ENCODE peak calls at places on chromosomes 11 and 22, in eight cellular contexts. D is upper lobe of right lung, Z is cardiac muscle cell, X is left ventricle myocardium inferior, Q is right lobe of liver, F is heart left ventricle, R is mammary epithelial cell, S is colonic mucosa. Y is an unnamed sample. For H3K36me3, the result is how much of the 10 kb centered on the place peaks cover.

GRCh38 chr11:67500818-67501584 is 4.2 kb downstream of the PITPNM1 start:
- DNase-seq in X (no peak), D (no peak), R (no peak), S (no peak), F (no peak), Z (no peak), Q (no peak), Y (no peak)

GRCh38 chr22:43207849-43208702 is 21.1 kb upstream of the TTLL12 start:
- DNase-seq in Q (no peak), S (no peak), Z (no peak), D (no peak), F (no peak), R (no peak), X (no peak), Y (no peak)

GRCh38 chr11:114059984-114060401 is 482 bp downstream of the ZBTB16 start:
- DNase-seq in D (no peak), R (peak), X (peak), S (peak), Z (peak), F (no peak), Q (peak), Y (no peak)

GRCh38 chr11:86740628-86741488 is 59.5 kb upstream of the PRSS23 start:
- DNase-seq in X (no peak), F (peak), Z (peak), R (peak), D (no peak), S (peak), Q (peak), Y (no peak)

GRCh38 chr11:34243620-34244493 is 114.0 kb downstream of the ABTB2 start:
- DNase-seq in Q (peak), Z (peak), R (peak), X (no peak), F (no peak), S (peak), D (no peak), Y (no peak)

GRCh38 chr11:83151274-83151977 is 5.5 kb upstream of the PCF11 start:
- DNase-seq in D (no peak), Q (no peak), Z (no peak), X (no peak), F (no peak), R (peak), S (peak), Y (no peak)

GRCh38 chr22:37196539-37197450 is 8.7 kb upstream of the C1QTNF6 start:
- DNase-seq in S (peak), Q (peak), X (peak), R (peak), D (peak), Z (peak), F (peak), Y (peak)

GRCh38 chr11:131668867-131669780 is 298.7 kb downstream of the NTM start:
- DNase-seq in R (peak), F (no peak), D (no peak), X (no peak), Z (peak), S (peak), Q (peak), Y (no peak)

GRCh38 chr11:125347261-125347585 is 148.8 kb downstream of the FEZ1 start:
- DNase-seq in Q (no peak), X (no peak), R (no peak), S (no peak), Z (no peak), F (no peak), D (peak), Y (peak)

GRCh38 chr11:125910450-125910849 is 6.1 kb downstream of the DDX25 start:
- DNase-seq in D (no peak), X (no peak), F (no peak), Q (no peak), Z (no peak), R (no peak), S (no peak), Y (no peak)

GRCh38 chr22:37560682-37561208 is 465 bp downstream of the CDC42EP1 start:
- DNase-seq in R (no peak), X (peak), S (no peak), Z (peak), F (peak), Q (peak), D (peak), Y (no peak)

GRCh38 chr11:65422104-65422632 is 430 bp upstream of the NEAT1 start:
- DNase-seq in S (peak), R (peak), F (peak), Q (peak), Z (peak), D (peak), X (peak), Y (peak)

GRCh38 chr11:34351051-34351450 is 6.8 kb downstream of the ABTB2 start:
- DNase-seq in Q (no peak), Z (no peak), X (no peak), D (no peak), F (no peak), R (no peak), S (no peak), Y (no peak)

GRCh38 chr11:124718801-124719200 is 20.9 kb upstream of the NRGN start:
- DNase-seq in S (no peak), F (no peak), D (no peak), R (no peak), Q (no peak), Z (no peak), X (no peak), Y (no peak)

GRCh38 chr11:129785383-129786111 is 30.1 kb upstream of the TMEM45B start:
- DNase-seq in D (no peak), Z (peak), X (no peak), S (no peak), F (no peak), R (peak), Q (no peak), Y (no peak)

GRCh38 chr11:80815752-80816453 is 1375.1 kb upstream of the TENM4 start:
- DNase-seq in Q (no peak), F (no peak), Z (peak), D (no peak), R (peak), X (no peak), S (no peak), Y (no peak)

GRCh38 chr22:33524511-33525270 is 395.6 kb downstream of the LARGE1 start:
- DNase-seq in R (no peak), X (no peak), Z (no peak), S (no peak), D (no peak), F (no peak), Q (no peak), Y (no peak)

GRCh38 chr22:32839776-32840571 is 38.5 kb downstream of the TIMP3 start:
- DNase-seq in Q (no peak), R (no peak), S (no peak), Z (peak), D (no peak), F (peak), X (peak), Y (no peak)

GRCh38 chr11:1293619-1294015 is 15.8 kb downstream of the TOLLIP start:
- DNase-seq in S (no peak), R (no peak), F (no peak), Q (peak), Z (no peak), D (peak), X (peak), Y (peak)

GRCh38 chr22:21641417-21641794 is 696 bp upstream of the SDF2L1 start:
- DNase-seq in R (peak), F (no peak), Z (peak), S (peak), X (no peak), D (peak), Q (no peak), Y (no peak)

GRCh38 chr22:29521526-29521925 is 32.0 kb downstream of the THOC5 start:
- DNase-seq in R (no peak), Q (no peak), D (no peak), S (no peak), X (no peak), F (no peak), Z (no peak), Y (peak)

GRCh38 chr22:29512031-29512430 is 32.0 kb downstream of the NEFH start:
- DNase-seq in Q (no peak), X (no peak), R (no peak), D (no peak), F (no peak), S (no peak), Z (no peak), Y (peak)

GRCh38 chr22:29520851-29521250 is 32.7 kb downstream of the THOC5 start:
- DNase-seq in F (no peak), S (no peak), R (no peak), D (no peak), X (no peak), Z (peak), Q (no peak), Y (no peak)

GRCh38 chr22:29519996-29520395 is 33.6 kb downstream of the THOC5 start:
- DNase-seq in F (no peak), S (no peak), R (no peak), Q (no peak), Z (no peak), X (no peak), D (no peak), Y (no peak)

GRCh38 chr22:29517215-29517908 is 36.2 kb downstream of the THOC5 start:
- DNase-seq in R (no peak), F (peak), Z (no peak), X (peak), D (no peak), S (no peak), Q (peak), Y (peak)
- H3K36me3 ChIP-seq in R (under half), F (half or more), Z (half or more), X (half or more), D (half or more), S (under half), Q (half or more), Y (under half)

GRCh38 chr22:35517207-35517606 is 23.4 kb upstream of the RASD2 start:
- DNase-seq in Q (no peak), F (no peak), X (no peak), R (no peak), D (no peak), S (no peak), Z (no peak), Y (no peak)
- TF ChIP-seq CTCF in Q (no peak), F (no peak), X (no peak), R (no peak), D (no peak), S (no peak), Z (no peak), Y (no peak)

GRCh38 chr11:118370774-118371173 is 11.4 kb downstream of the UBE4A start:
- DNase-seq in R (no peak), X (no peak), F (no peak), Z (no peak), S (no peak), Q (no peak), D (no peak), Y (no peak)
- H3K36me3 ChIP-seq in R (under half), X (half or more), F (half or more), Z (half or more), S (under half), Q (half or more), D (half or more), Y (half or more)

GRCh38 chr22:27388090-27388600 is 413.4 kb downstream of the MN1 start:
- DNase-seq in R (no peak), Q (no peak), Z (no peak), X (no peak), F (no peak), D (no peak), S (no peak), Y (no peak)

GRCh38 chr22:27393371-27393770 is 408.2 kb downstream of the MN1 start:
- DNase-seq in Z (no peak), D (no peak), X (no peak), F (no peak), S (no peak), R (peak), Q (no peak), Y (no peak)

GRCh38 chr22:27387561-27387960 is 414.0 kb downstream of the MN1 start:
- DNase-seq in R (no peak), Z (no peak), D (no peak), F (no peak), Q (no peak), X (no peak), S (no peak), Y (no peak)

GRCh38 chr22:27394806-27395404 is 406.7 kb downstream of the MN1 start:
- DNase-seq in F (no peak), Q (no peak), D (no peak), R (no peak), S (no peak), Z (no peak), X (no peak), Y (no peak)

DNA sequence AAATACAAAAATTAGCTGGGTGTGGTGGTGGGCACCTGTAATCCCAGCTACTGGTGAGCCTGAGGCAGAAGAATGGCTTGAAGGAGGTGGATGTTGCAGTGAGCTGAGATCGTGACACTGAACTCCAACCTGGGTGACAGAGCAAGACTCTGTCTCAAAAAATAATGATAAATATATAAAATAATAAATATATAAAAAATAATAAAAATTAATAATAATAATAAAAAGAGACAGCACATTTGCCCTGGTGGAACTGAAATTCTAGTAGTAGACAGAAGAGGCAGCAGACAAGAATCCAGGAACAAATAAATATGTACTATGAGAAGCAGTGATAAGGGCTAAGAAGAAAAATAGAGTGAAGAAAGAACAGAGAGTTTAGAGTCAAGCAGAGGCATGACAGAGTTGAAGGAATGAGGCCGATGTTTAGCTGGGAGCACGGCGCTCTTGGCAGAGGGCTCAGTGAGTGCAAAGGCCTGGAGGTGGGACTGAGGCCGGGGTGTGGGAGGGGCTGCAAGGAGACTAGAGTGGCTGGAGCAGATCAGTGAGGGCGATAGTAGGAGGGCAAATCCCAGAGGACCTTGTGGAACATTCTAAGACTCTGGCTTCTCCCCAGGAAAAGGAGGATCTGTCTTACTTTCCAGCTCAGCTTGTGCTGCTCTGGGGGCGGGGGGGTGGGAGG is 410.3 kb downstream of the MN1 start:
- DNase-seq in Q (no peak), S (no peak), D (no peak), Z (peak), X (peak), F (peak), R (no peak), Y (no peak)
- TF ChIP-seq CTCF in Q (no peak), S (no peak), D (peak), Z (no peak), X (no peak), F (peak), R (no peak), Y (no peak)

GRCh38 chr22:45195616-45196015 is 31.9 kb downstream of the NUP50 start:
- DNase-seq in Q (no peak), Z (no peak), R (no peak), F (no peak), S (no peak), X (no peak), D (no peak), Y (peak)
- H3K36me3 ChIP-seq in Q (under half), Z (under half), R (under half), F (under half), S (under half), X (under half), D (under half), Y (under half)

DNA sequence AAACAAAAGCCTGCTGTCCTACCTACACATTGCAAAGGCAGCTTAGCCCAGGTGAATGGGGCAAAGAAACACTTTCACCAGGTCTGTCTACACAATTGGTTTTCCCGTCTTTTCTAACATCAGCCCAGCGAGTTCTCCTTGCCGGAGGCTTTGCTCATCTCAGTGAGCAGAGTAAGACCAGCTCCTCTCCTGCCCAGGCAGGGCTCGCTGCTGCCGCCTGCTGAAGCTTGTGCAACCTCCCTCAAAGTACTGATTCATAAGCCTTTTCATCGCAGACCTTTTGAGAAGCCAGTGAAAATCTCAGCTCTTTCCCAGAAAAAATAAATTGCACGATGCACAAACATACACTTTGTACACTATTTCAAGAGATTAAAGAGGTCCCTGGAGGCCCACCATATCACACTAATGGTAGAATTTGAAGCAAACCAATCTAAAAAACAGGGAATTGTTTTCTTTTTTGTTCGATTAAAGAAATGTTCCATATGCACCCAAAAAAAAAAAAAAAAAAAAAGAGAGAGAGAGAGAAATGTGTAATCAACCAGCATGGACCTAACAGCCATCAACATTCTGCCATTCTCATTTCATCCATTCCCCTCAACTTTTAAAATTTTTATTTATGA is 328.1 kb upstream of the MPPED2 start:
- DNase-seq in D (peak), R (peak), F (peak), S (peak), X (peak), Q (peak), Z (peak), Y (peak)
- TF ChIP-seq CTCF in D (peak), R (peak), F (peak), S (peak), X (peak), Q (no peak), Z (peak), Y (peak)

GRCh38 chr22:27982630-27983180 is 63.6 kb upstream of the PITPNB start:
- DNase-seq in Q (no peak), D (no peak), Z (no peak), S (no peak), F (no peak), R (no peak), X (no peak), Y (no peak)

GRCh38 chr22:27984723-27985122 is 65.7 kb upstream of the PITPNB start:
- DNase-seq in Z (no peak), S (no peak), F (no peak), X (no peak), Q (no peak), D (no peak), R (no peak), Y (no peak)

GRCh38 chr22:27983361-27983791 is 64.3 kb upstream of the PITPNB start:
- DNase-seq in S (no peak), R (no peak), F (no peak), Z (no peak), X (no peak), Q (no peak), D (no peak), Y (no peak)

GRCh38 chr22:27985323-27986275 is 66.5 kb upstream of the PITPNB start:
- DNase-seq in X (no peak), S (no peak), Z (no peak), D (no peak), Q (no peak), R (no peak), F (no peak), Y (no peak)

DNA sequence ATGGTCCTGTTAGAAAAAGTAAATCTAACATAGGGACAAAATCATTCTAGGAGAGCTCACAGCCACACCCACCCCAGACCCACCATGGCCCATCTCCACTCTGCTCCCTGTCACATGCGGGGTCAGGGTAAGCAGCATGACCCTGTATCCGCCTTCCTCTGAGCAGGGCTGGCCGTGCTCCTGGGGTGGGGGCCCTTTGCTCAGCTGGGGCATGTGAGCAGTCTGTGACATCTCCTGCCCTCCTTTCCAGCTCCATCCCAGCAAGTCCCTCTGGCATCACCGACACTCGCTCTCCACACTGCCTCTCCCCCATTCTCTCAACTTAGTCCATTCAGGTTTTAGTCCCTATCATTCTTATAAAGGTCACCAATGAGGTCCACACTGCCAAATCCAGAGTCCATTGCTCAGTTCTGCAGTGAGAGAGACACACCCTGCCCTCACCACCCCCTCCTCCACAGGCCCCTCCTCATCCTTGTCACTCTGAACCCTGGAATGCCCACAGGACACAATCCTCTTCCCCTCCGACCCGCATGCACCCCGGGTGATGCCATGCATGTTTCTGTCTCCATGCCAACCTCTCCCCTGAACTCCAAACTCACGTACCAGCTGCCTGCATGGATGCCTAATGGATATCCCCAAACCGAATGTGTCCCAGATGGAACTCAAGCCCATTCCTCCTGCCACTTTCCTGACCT is 65.1 kb upstream of the PITPNB start:
- DNase-seq in S (no peak), X (no peak), D (no peak), F (no peak), Z (no peak), Q (no peak), R (no peak), Y (no peak)
- H3K36me3 ChIP-seq in S (under half), X (under half), D (half or more), F (half or more), Z (under half), Q (under half), R (under half), Y (under half)

DNA sequence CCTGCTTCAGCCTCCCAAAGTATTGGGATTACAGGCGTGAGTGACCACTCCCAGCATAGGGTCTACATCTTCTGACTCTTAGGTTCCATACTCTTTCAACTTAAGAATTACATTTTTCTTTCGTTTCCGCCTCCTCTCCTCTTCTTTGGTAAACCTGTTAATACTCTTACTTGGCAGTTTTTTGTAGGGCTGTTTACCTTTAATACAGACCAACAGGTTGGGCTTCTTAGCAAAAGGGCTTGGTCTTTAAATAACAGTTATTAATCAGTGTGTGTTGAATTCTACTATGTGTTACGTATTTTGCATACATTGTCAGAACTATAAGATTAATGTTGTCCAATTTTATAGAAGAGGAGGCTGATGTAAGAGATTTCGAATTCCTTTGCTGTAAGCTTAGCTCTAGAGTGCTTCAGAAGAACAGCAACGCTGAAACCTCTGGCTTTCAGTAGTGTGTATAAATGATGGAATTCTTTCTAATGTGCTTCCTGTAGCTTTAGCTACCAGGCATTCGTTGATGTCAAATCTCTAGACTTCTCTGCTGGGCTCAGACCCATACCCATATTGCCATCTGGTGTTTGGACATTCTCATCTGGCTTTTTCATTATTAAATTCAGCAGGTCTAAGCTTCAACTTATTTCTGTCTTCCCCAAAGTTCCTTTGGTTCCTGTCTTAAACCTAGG is 3.1 kb downstream of the FDX1 start:
- DNase-seq in F (no peak), D (no peak), R (no peak), X (no peak), Q (no peak), S (no peak), Z (peak), Y (no peak)
- TF ChIP-seq CTCF in F (no peak), D (no peak), R (no peak), X (no peak), Q (no peak), S (no peak), Z (no peak), Y (no peak)

Y was measured in spleen.